ENCODE peak calls at places on chromosomes 11 and 22, in nine cellular contexts. S is OCI-LY7, P is chondrocyte, I is left ventricle myocardium inferior, R is fibroblast of villous mesenchyme, U is fibroblast of lung, H is astrocyte of the spinal cord, T is tibial nerve, B is body of pancreas. L is an unnamed sample.
A peak's percentile ranks its signal among the peaks of the same experiment; 100 is the strongest.

GRCh38 chr11:35295751-35296150 is 123.6 kb downstream of the SLC1A2 start:
- DNase-seq in S (no peak), P (no peak), I (no peak), R (no peak), U (no peak), H (no peak), T (no peak), B (peak; percentile 36), L (no peak)

GRCh38 chr11:116696381-116696941 is 76.3 kb downstream of the BUD13 start:
- DNase-seq in S (no peak), P (peak; percentile 72), I (no peak), R (no peak), U (peak; percentile 49), H (peak; percentile 31), T (no peak), B (no peak), L (no peak)

GRCh38 chr22:29475550-29475949 is 4.5 kb upstream of the NEFH start:
- DNase-seq in S (peak; percentile 78), P (no peak), I (no peak), R (no peak), U (no peak), H (no peak), T (no peak), B (no peak), L (no peak)

GRCh38 chr22:35301370-35301874 is 1.7 kb downstream of the TOM1 start:
- DNase-seq in S (no peak), P (no peak), I (no peak), R (peak; percentile 100), U (peak; percentile 98), H (peak; percentile 85), T (peak; percentile 18), B (no peak), L (peak; percentile 44)

GRCh38 chr11:3231851-3232744 is at the start of gene MRGPRE:
- DNase-seq in S (no peak), P (no peak), I (peak; percentile 62), R (peak; percentile 5), U (no peak), H (no peak), T (no peak), B (peak; percentile 18), L (no peak)

GRCh38 chr11:35424157-35424945 is 5.0 kb upstream of the SLC1A2 start:
- DNase-seq in S (no peak), P (no peak), I (no peak), R (no peak), U (peak; percentile 71), H (no peak), T (no peak), B (no peak), L (no peak)

GRCh38 chr11:35785287-35786167 is 123.0 kb downstream of the TRIM44 start:
- DNase-seq in S (no peak), P (no peak), I (no peak), R (no peak), U (peak; percentile 35), H (peak; percentile 34), T (no peak), B (no peak), L (no peak)

GRCh38 chr22:22076937-22077703 is 94.5 kb upstream of the TOP3B start:
- DNase-seq in S (no peak), P (no peak), I (no peak), R (peak; percentile 27), U (no peak), H (no peak), T (no peak), B (no peak), L (no peak)

GRCh38 chr11:123544631-123545375 is 109.6 kb downstream of the SCN3B start:
- DNase-seq in S (no peak), P (no peak), I (peak; percentile 23), R (no peak), U (no peak), H (no peak), T (no peak), B (no peak), L (no peak)

DNA sequence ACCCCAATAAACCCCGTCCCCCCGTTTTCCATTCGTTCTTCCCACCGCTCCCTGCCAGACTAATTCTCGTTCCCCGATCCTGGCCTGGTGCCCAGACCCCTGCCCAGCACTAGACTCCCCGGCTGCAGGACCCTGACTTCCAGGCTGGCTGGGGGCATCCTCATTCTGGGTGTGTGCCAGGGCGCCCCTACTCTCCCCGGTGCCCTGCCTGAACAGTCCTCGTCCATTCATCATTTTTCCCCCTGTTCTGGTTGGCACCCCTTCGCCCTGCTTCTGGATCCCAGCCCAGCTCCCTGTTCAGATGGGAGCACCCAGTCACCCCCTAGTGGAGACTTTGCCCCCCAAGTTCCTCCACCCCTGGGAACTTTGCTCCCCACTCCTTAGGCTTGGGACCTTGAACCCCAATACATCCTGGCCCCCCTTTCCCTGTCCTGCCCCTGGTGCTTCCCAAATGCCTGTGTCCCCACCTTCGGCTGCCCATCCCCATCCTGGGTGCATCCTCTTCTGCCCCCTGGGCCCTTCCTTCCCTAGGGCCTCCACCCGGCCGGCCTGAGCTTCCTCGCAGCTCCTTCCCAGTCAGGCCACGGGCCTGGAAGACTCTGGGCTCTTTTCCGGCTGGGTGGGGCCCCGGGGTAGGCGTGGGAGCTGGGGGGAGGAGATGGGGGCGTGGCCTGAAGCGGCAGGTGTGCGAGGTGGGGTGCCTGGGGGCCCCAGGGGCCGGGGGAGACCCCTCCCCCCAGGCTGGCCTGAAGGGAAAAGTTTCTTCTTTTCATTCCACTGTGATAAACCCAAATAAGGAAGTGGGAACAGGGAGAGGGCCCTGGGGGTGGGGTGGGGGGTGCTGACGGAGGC is 882 bp downstream of the PLCB3 start:
- DNase-seq in S (peak; percentile 36), P (no peak), I (peak; percentile 53), R (no peak), U (peak; percentile 25), H (no peak), T (no peak), B (peak; percentile 60), L (no peak)
- TF ChIP-seq CTCF in S (peak; percentile 71), P (peak; percentile 51), I (no peak), R (peak; percentile 58), U (peak; percentile 42), H (peak; percentile 45), T (peak; percentile 17), B (no peak), L (no peak)

GRCh38 chr11:93194673-93195291 is 3.0 kb downstream of the SLC36A4 start:
- DNase-seq in S (no peak), P (no peak), I (no peak), R (no peak), U (no peak), H (no peak), T (no peak), B (no peak), L (no peak)

GRCh38 chr11:93198221-93198650 is 445 bp upstream of the SLC36A4 start:
- DNase-seq in S (no peak), P (no peak), I (no peak), R (no peak), U (peak; percentile 34), H (no peak), T (no peak), B (no peak), L (no peak)

GRCh38 chr11:93196816-93197382 is 892 bp downstream of the SLC36A4 start:
- DNase-seq in S (peak; percentile 8), P (no peak), I (no peak), R (no peak), U (no peak), H (no peak), T (no peak), B (no peak), L (no peak)

GRCh38 chr11:93199616-93200015 is 1.8 kb upstream of the SLC36A4 start:
- DNase-seq in S (no peak), P (no peak), I (no peak), R (no peak), U (no peak), H (no peak), T (no peak), B (no peak), L (no peak)

DNA sequence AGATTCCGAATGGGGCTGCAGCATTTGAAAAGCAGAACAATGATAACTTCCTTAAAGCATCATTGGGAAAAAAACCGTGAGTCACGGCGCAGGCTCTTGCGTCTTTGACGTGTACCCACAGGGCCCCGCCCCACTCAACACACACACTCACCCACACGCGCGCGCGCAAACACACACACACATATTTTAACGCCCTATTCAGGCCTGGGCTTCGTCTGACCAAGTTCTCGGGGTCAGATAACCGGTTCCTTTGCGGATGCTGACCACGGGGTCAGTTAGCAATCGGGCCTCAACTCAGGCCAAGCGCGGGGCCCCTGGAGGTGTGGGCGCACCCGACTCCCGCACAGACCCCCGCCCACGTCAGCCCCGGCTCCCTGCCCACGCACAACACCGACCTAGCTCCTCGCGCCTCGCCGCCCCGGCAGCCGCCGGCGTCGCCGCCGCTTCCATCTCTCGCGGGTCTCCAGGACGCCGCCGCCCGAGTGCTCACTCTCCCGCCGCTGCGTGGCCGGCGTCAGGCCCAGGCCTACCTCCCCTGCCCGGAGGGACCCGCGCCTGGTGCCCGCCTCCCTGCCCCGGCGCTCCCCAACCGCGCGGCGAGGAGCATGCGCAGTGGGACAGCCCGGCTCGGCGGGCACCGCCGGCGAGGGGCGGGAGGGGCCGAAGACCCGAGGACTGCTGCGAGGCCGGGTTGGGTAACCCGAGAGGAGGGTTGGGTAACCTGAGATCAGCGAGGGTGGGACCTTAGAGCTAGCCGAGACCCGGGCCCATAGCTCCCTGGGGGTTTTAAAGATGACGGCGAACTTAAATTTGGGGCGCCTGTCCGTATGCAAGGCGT is at the start of gene SLC36A4:
- DNase-seq in S (peak; percentile 50), P (peak; percentile 96), I (peak; percentile 88), R (peak; percentile 98), U (peak; percentile 98), H (peak; percentile 96), T (peak; percentile 91), B (peak; percentile 90), L (peak; percentile 91)
- TF ChIP-seq CTCF in S (no peak), P (no peak), I (no peak), R (no peak), U (no peak), H (no peak), T (no peak), B (no peak), L (no peak)

GRCh38 chr22:47512617-47513016 is 750.2 kb downstream of the TBC1D22A start:
- DNase-seq in S (no peak), P (no peak), I (no peak), R (no peak), U (no peak), H (no peak), T (no peak), B (no peak), L (no peak)

GRCh38 chr22:47517062-47517461 is 754.6 kb downstream of the TBC1D22A start:
- DNase-seq in S (no peak), P (no peak), I (no peak), R (no peak), U (no peak), H (no peak), T (no peak), B (no peak), L (no peak)

GRCh38 chr22:47515384-47516125 is 753.1 kb downstream of the TBC1D22A start:
- DNase-seq in S (peak; percentile 17), P (no peak), I (no peak), R (no peak), U (no peak), H (no peak), T (no peak), B (no peak), L (no peak)
- TF ChIP-seq CTCF in S (peak; percentile 60), P (peak; percentile 48), I (no peak), R (no peak), U (no peak), H (no peak), T (no peak), B (no peak), L (no peak)

DNA sequence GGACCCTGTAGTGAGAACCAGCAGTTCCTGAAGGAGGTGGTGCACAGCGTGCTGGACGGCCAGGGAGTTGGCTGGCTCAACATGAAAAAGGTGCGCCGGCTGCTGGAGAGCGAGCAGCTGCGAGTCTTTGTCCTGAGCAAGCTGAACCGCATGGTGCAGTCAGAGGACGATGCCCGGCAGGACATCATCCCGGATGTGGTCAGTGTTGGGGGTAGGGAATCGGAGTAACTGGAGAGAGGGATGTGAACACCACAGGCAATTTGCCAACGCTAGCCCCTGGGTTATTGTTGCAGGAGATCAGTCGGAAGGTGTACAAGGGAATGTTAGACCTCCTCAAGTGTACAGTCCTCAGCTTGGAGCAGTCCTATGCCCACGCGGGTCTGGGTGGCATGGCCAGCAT is 19.9 kb downstream of the MADD start:
- DNase-seq in S (no peak), P (no peak), I (no peak), R (no peak), U (no peak), H (peak; percentile 43), T (no peak), B (no peak), L (no peak)
- TF ChIP-seq CTCF in S (no peak), P (no peak), I (no peak), R (no peak), U (no peak), H (no peak), T (no peak), B (no peak), L (no peak)

L was measured in omental fat pad.